ENCODE peak calls at places on chromosomes 5 and 9, in six cellular contexts. U, Q, B, Y, C and F are unnamed samples.

GRCh38 chr9:98970532-98971041 is 26.9 kb downstream of the COL15A1 start:
- DNase-seq in U (no peak), Q (no peak), B (no peak), Y (no peak), C (no peak), F (no peak)

GRCh38 chr5:111124793-111125192 is 32.6 kb downstream of the WDR36 start:
- DNase-seq in U (no peak), Q (no peak), B (no peak), Y (no peak), C (no peak), F (no peak)

GRCh38 chr9:137077758-137078693 is 709 bp downstream of the UAP1L1 start:
- DNase-seq in U (no peak), Q (peak), B (no peak), Y (no peak), C (no peak), F (no peak)

GRCh38 chr5:125870271-125870670 is 552.9 kb upstream of the GRAMD2B start:
- DNase-seq in U (no peak), Q (no peak), B (no peak), Y (no peak), C (no peak), F (no peak)

GRCh38 chr5:81247441-81247972 is 14.4 kb downstream of the CKMT2 start:
- DNase-seq in U (no peak), Q (no peak), B (no peak), Y (no peak), C (no peak), F (no peak)

GRCh38 chr5:55850839-55851674 is at the start of gene IL31RA:
- DNase-seq in U (no peak), Q (no peak), B (peak), Y (no peak), C (no peak), F (peak)

GRCh38 chr5:151222769-151223446 is 984 bp downstream of the CCDC69 start:
- DNase-seq in U (peak), Q (peak), B (no peak), Y (no peak), C (no peak), F (no peak)

GRCh38 chr5:37254581-37254980 is 5.4 kb upstream of the CPLANE1 start:
- DNase-seq in U (no peak), Q (no peak), B (no peak), Y (no peak), C (no peak), F (no peak)

GRCh38 chr9:134688661-134689319 is 47.2 kb downstream of the COL5A1 start:
- DNase-seq in U (no peak), Q (no peak), B (no peak), Y (no peak), C (no peak), F (no peak)

GRCh38 chr5:110386782-110387181 is 339.7 kb downstream of the TMEM232 start:
- DNase-seq in U (no peak), Q (no peak), B (peak), Y (no peak), C (no peak), F (no peak)

GRCh38 chr9:89975586-89975985 is 370.8 kb downstream of the GADD45G start:
- DNase-seq in U (no peak), Q (no peak), B (no peak), Y (no peak), C (no peak), F (no peak)

GRCh38 chr5:23419115-23419514 is 88.3 kb upstream of the PRDM9 start:
- DNase-seq in U (no peak), Q (no peak), B (no peak), Y (peak), C (no peak), F (peak)

GRCh38 chr9:128747233-128747632 is 23.3 kb upstream of the ZDHHC12 start:
- DNase-seq in U (no peak), Q (no peak), B (no peak), Y (no peak), C (no peak), F (no peak)

GRCh38 chr5:7644723-7645122 is 206.2 kb downstream of the CFAP90 start:
- DNase-seq in U (no peak), Q (no peak), B (no peak), Y (no peak), C (no peak), F (no peak)

GRCh38 chr5:37615184-37615583 is 224.7 kb downstream of the GDNF start:
- DNase-seq in U (no peak), Q (no peak), B (no peak), Y (no peak), C (no peak), F (no peak)

GRCh38 chr9:20408513-20408912 is 213.8 kb downstream of the MLLT3 start:
- DNase-seq in U (no peak), Q (no peak), B (no peak), Y (peak), C (no peak), F (no peak)

GRCh38 chr9:109926321-109926959 is 146.4 kb downstream of the PALM2AKAP2 start:
- DNase-seq in U (no peak), Q (no peak), B (no peak), Y (no peak), C (no peak), F (no peak)

GRCh38 chr9:6788175-6789016 is 30.6 kb downstream of the KDM4C start:
- DNase-seq in U (no peak), Q (no peak), B (no peak), Y (peak), C (no peak), F (peak)

GRCh38 chr5:40746703-40747102 is 9.1 kb downstream of the TTC33 start:
- DNase-seq in U (no peak), Q (no peak), B (no peak), Y (no peak), C (no peak), F (no peak)

GRCh38 chr9:74521009-74521408 is 23.9 kb downstream of the RORB start:
- DNase-seq in U (no peak), Q (no peak), B (no peak), Y (no peak), C (no peak), F (no peak)

GRCh38 chr5:176542596-176543427 is 5.6 kb upstream of the RNF44 start:
- DNase-seq in U (peak), Q (peak), B (peak), Y (peak), C (peak), F (peak)

GRCh38 chr5:35771321-35771720 is 85.4 kb upstream of the IL7R start:
- DNase-seq in U (no peak), Q (no peak), B (no peak), Y (no peak), C (no peak), F (no peak)

GRCh38 chr9:73095425-73095824 is 56.2 kb upstream of the ANXA1 start:
- DNase-seq in U (no peak), Q (no peak), B (no peak), Y (no peak), C (no peak), F (no peak)

GRCh38 chr5:130052752-130053151 is 148.5 kb downstream of the CHSY3 start:
- DNase-seq in U (no peak), Q (no peak), B (no peak), Y (no peak), C (no peak), F (no peak)

GRCh38 chr5:126464016-126464415 is 40.8 kb downstream of the GRAMD2B start:
- DNase-seq in U (no peak), Q (no peak), B (no peak), Y (no peak), C (no peak), F (no peak)